ENCODE peak calls at places on chromosome 2, in five cellular contexts. O, H, C, T and P are unnamed samples.

GRCh38 chr2:232485333-232485756 is 2.3 kb downstream of the ECEL1 start:
- DNase-seq in O (peak), C (no peak), T (no peak), H (no peak), P (no peak)

GRCh38 chr2:48566582-48566981 is 36.6 kb downstream of the STON1 start:
- DNase-seq in C (no peak), O (no peak), H (no peak), T (no peak), P (no peak)

GRCh38 chr2:1846046-1847015 is 102.0 kb upstream of the PXDN start:
- DNase-seq in O (no peak), T (no peak), H (no peak), C (no peak), P (no peak)

GRCh38 chr2:128377071-128377910 is 58.6 kb upstream of the HS6ST1 start:
- DNase-seq in T (no peak), H (peak), C (no peak), O (peak), P (no peak)

GRCh38 chr2:211514049-211514448 is 957.6 kb downstream of the CPS1 start:
- DNase-seq in T (no peak), C (no peak), H (no peak), O (no peak), P (no peak)

GRCh38 chr2:181818826-181819225 is 72.7 kb upstream of the ITPRID2 start:
- DNase-seq in T (no peak), H (no peak), C (peak), O (no peak), P (no peak)

GRCh38 chr2:85758361-85759256 is 4.8 kb downstream of the ATOH8 start:
- DNase-seq in C (no peak), O (peak), T (no peak), H (no peak), P (no peak)

GRCh38 chr2:190505696-190506095 is 28.8 kb downstream of the NEMP2 start:
- DNase-seq in T (no peak), O (no peak), H (no peak), C (no peak), P (no peak)

GRCh38 chr2:60555066-60555793 is 1.8 kb upstream of the BCL11A start:
- DNase-seq in C (peak), O (peak), H (peak), T (peak), P (no peak)

GRCh38 chr2:209367091-209367747 is 56.6 kb upstream of the MAP2 start:
- DNase-seq in H (no peak), C (no peak), O (no peak), T (no peak), P (no peak)

GRCh38 chr2:209368406-209368805 is 55.4 kb upstream of the MAP2 start:
- DNase-seq in T (no peak), O (no peak), H (no peak), C (no peak), P (no peak)

GRCh38 chr2:209371407-209371806 is 52.4 kb upstream of the MAP2 start:
- DNase-seq in O (no peak), C (no peak), H (no peak), T (no peak), P (no peak)

DNA sequence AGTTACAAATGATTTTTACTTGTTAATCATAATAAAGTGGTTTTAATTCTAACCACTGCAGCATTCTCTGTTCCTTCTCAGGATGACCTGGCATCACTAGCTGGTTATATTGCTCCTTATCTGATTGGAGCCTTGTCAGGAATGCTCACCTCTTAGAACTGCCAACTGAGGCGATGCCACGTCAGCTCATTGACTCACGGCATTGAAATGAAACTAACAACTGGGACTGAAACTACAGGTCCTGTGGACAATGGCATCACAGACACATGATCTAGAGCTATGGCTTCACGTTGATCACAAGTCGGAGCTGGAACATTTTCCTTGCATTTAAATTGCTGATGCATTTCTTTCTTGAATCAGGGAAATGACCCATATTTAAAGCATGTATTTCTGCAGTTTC is 54.9 kb upstream of the MAP2 start:
- DNase-seq in H (peak), C (peak), T (peak), O (no peak), P (no peak)
- H3K27ac ChIP-seq in H (no peak), C (peak), T (peak), O (no peak), P (no peak)

GRCh38 chr2:138183700-138184099 is 219.4 kb downstream of the HNMT start:
- DNase-seq in C (no peak), T (no peak), O (no peak), H (no peak), P (no peak)

GRCh38 chr2:138182913-138183312 is 218.6 kb downstream of the HNMT start:
- DNase-seq in T (no peak), O (no peak), C (no peak), H (no peak), P (no peak)

GRCh38 chr2:138177693-138178092 is 213.4 kb downstream of the HNMT start:
- DNase-seq in H (no peak), C (no peak), T (no peak), O (no peak), P (no peak)

GRCh38 chr2:138182276-138182675 is 218.0 kb downstream of the HNMT start:
- DNase-seq in C (no peak), H (no peak), O (no peak), T (no peak), P (no peak)

GRCh38 chr2:138180691-138181386 is 216.6 kb downstream of the HNMT start:
- DNase-seq in C (peak), H (no peak), T (no peak), O (no peak), P (no peak)
- TF ChIP-seq CTCF in C (no peak), H (no peak), T (no peak), O (no peak), P (no peak)

GRCh38 chr2:10812362-10813084 is at the start of gene PDIA6:
- DNase-seq in O (peak), H (peak), C (peak), T (peak), P (peak)
- TF ChIP-seq POLR2A in O (peak), H (peak), C (peak), T (peak), P (peak)

DNA sequence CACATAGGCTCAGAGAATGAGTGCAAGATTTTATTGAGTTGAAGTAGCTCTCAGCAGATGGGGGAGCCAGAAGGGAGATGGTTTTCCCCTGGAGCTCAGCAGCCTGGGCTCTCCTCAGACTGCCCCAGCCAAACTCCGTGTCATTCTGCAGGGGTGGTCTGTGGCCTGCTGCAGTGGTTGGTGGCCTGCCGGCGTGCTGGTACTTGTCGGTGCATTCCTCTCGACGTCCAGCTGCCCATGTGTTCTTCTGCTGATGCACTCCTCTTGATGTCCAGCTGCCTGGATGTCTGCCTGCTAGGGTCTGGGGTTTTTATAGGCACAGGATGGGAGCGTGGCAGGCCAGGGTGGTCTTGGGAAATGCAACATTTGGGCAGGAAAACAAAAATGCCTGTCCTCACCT is 25.6 kb upstream of the TMEM17 start:
- DNase-seq in O (peak), C (no peak), T (no peak), H (no peak), P (no peak)
- H3K27ac ChIP-seq in O (no peak), C (no peak), T (no peak), H (no peak), P (no peak)

GRCh38 chr2:57076856-57077255 is 893.1 kb downstream of the CCDC85A start:
- DNase-seq in H (no peak), T (no peak), O (no peak), C (no peak), P (no peak)
- TF ChIP-seq CTCF in H (no peak), T (no peak), O (no peak), C (no peak), P (no peak)

GRCh38 chr2:69893684-69894481 is at the start of gene SNRNP27:
- DNase-seq in H (peak), T (peak), C (peak), O (peak), P (peak)
- TF ChIP-seq POLR2A in H (peak), T (no peak), C (peak), O (peak), P (peak)